ENCODE peak calls at places on chromosome 2, in seven cellular contexts. F is mesendoderm, T is H9, G is IMR-90, N is trophoblast cell, V is mesenchymal stem cell, X is H1. Y is an unnamed sample.

GRCh38 chr2:223114170-223114569 is 62.2 kb downstream of the KCNE4 start:
- DNase-seq in F (no peak), T (no peak), G (no peak), N (no peak), V (no peak), X (no peak), Y (no peak)

GRCh38 chr2:9554841-9555337 is 741 bp downstream of the ADAM17 start:
- DNase-seq in F (peak), T (no peak), G (peak), N (peak), V (peak), X (no peak), Y (no peak)

GRCh38 chr2:10393648-10393982 is 54.5 kb downstream of the ODC1 start:
- DNase-seq in F (peak), T (no peak), G (no peak), N (peak), V (no peak), X (no peak), Y (no peak)

GRCh38 chr2:181741756-181742155 is 61.4 kb upstream of the NEUROD1 start:
- DNase-seq in F (no peak), T (no peak), G (peak), N (no peak), V (peak), X (no peak), Y (no peak)

GRCh38 chr2:28543316-28544068 is 47.6 kb downstream of the PLB1 start:
- DNase-seq in F (peak), T (no peak), G (peak), N (no peak), V (no peak), X (no peak), Y (no peak)

GRCh38 chr2:108933691-108934117 is 55.3 kb downstream of the EDAR start:
- DNase-seq in F (no peak), T (no peak), G (no peak), N (no peak), V (no peak), X (no peak), Y (no peak)

GRCh38 chr2:185947722-185948121 is 209.1 kb downstream of the FSIP2 start:
- DNase-seq in F (no peak), T (no peak), G (no peak), N (no peak), V (no peak), X (no peak), Y (peak)

GRCh38 chr2:208189782-208190181 is at the start of gene C2orf80:
- DNase-seq in F (no peak), T (no peak), G (no peak), N (no peak), V (no peak), X (no peak), Y (peak)

GRCh38 chr2:230170532-230170931 is 49.3 kb downstream of the SP110 start:
- DNase-seq in F (no peak), T (no peak), G (no peak), N (peak), V (no peak), X (no peak), Y (no peak)

DNA sequence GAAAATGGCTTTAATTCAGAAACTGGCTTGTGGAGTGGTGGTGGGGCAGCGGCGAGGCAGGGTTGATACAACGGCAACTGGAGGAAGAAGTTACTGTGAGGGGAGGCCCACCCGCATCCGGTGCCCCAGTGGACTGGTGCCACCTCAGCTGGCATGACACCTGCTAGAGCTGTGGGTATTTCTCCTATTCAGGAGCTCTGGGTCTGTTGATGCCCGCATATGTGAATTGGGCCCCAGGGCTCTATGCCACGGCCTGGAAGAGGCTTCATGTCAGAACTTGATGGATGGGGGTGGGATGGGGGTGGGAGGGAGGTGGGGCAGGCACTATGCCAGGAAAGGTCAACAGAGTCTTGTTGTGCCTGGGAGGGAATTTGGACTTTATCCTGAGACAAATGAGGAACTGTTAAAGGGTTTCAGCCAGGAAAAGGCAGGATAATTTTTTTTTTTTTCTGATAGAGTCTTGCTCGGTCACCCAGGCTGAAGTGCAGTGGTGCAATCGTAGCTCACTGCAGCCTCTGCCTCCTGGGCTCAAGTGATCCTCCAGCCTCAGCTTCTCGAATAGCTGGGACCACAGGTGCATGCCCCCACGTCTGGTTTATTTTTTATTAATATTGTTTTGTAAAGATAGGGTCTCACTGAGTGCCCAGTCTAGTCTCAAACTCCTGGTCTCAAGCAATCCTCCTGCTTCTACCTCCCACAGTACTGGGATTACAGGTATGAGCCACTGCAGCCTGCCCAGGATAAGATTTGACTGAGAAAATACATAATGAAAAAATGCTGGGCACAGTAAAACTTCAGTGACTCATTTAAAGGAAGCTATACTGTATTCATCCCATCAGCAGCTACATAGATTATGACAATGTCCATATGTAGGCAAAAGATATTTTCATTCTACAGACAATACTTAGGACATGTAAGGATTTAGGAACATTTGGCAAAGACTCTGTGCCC is 52.6 kb downstream of the SH2D6 start:
- DNase-seq in F (no peak), T (no peak), G (peak), N (peak), V (no peak), X (no peak), Y (no peak)
- H2BK120ac ChIP-seq in F (no peak), T (peak), G (no peak), N (no peak), V (no peak), X (no peak), Y (no peak)

GRCh38 chr2:127523269-127523930 is 2.9 kb downstream of the IWS1 start:
- DNase-seq in F (no peak), T (no peak), G (no peak), N (no peak), V (no peak), X (no peak), Y (no peak)
- H2BK120ac ChIP-seq in F (no peak), T (no peak), G (no peak), N (no peak), V (no peak), X (no peak), Y (no peak)

DNA sequence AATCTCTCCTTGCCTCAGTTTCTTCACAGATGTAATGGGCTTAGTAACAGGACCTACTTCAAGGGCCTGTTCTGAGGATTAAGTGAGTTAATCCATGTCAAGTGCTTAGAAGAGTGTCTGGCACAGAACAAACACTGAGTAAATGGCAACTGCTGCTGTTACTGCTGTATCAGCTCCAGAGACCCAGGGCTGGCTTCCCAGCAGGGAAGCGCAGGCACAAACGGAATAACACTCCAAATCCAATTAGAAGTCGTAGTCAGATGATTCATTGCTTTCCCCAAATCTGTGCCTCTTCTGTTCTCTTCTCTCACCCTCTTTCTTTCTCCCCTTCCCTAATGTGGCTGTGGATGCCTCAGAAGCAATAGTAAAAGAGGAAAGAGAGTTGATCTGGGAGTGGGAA is 101.1 kb upstream of the FZD7 start:
- DNase-seq in F (peak), T (no peak), G (no peak), N (no peak), V (no peak), X (no peak), Y (no peak)
- H2BK120ac ChIP-seq in F (no peak), T (no peak), G (no peak), N (no peak), V (no peak), X (no peak), Y (no peak)

GRCh38 chr2:224472137-224472536 is 70.2 kb upstream of the FAM124B start:
- DNase-seq in F (no peak), T (no peak), G (no peak), N (no peak), V (no peak), X (no peak), Y (no peak)

GRCh38 chr2:224469374-224469964 is 67.6 kb upstream of the FAM124B start:
- DNase-seq in F (peak), T (no peak), G (no peak), N (no peak), V (no peak), X (no peak), Y (no peak)

GRCh38 chr2:224472827-224473226 is 70.9 kb upstream of the FAM124B start:
- DNase-seq in F (no peak), T (no peak), G (no peak), N (no peak), V (no peak), X (no peak), Y (no peak)
- H2BK120ac ChIP-seq in F (no peak), T (no peak), G (no peak), N (no peak), V (no peak), X (no peak), Y (no peak)

GRCh38 chr2:147515213-147515612 is 329.6 kb upstream of the ACVR2A start:
- DNase-seq in F (no peak), T (no peak), G (no peak), N (no peak), V (peak), X (no peak), Y (no peak)
- H2BK120ac ChIP-seq in F (no peak), T (no peak), G (no peak), N (no peak), V (no peak), X (no peak), Y (no peak)

DNA sequence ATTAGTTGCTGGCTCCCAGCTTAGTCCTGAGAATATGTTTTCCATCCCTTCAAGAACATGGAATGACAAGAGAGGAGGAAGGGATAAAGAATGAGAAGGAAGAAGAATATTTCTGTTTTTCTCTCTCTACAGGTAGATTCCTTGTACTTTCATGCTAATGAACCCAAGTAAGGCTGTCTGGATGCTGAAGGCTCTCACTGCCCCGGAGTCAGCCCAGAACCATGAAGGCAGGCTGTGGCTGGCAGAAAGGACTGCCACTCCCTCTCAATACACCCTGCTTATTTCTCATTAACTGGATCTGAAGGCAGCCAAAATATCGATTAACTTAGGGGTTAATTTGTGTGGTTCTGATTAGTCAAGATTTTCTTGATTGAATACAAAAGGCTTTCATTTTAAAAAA is 93.1 kb upstream of the NPAS2 start:
- DNase-seq in F (no peak), T (no peak), G (no peak), N (no peak), V (no peak), X (no peak), Y (no peak)
- H2BK120ac ChIP-seq in F (no peak), T (no peak), G (no peak), N (no peak), V (no peak), X (no peak), Y (no peak)

GRCh38 chr2:3595409-3595808 is 497 bp downstream of the COLEC11 start:
- DNase-seq in F (no peak), T (no peak), G (no peak), N (no peak), V (no peak), X (no peak), Y (no peak)

GRCh38 chr2:3595985-3596384 is 1.1 kb downstream of the COLEC11 start:
- DNase-seq in F (no peak), T (no peak), G (no peak), N (no peak), V (peak), X (no peak), Y (no peak)

GRCh38 chr2:3597567-3597966 is 2.7 kb downstream of the COLEC11 start:
- DNase-seq in F (no peak), T (no peak), G (no peak), N (no peak), V (no peak), X (no peak), Y (no peak)

GRCh38 chr2:3596891-3597290 is 2.0 kb downstream of the COLEC11 start:
- DNase-seq in F (no peak), T (no peak), G (no peak), N (no peak), V (peak), X (no peak), Y (no peak)

GRCh38 chr2:3594493-3595281 is at the start of gene COLEC11:
- DNase-seq in F (peak), T (peak), G (no peak), N (no peak), V (peak), X (no peak), Y (no peak)
- H2BK120ac ChIP-seq in F (no peak), T (no peak), G (no peak), N (no peak), V (peak), X (no peak), Y (no peak)

Y was measured in neuronal stem cell.